ENCODE peak calls at places on chromosome 15, in six cellular contexts. D is esophagus squamous epithelium, O is progenitor cell of endocrine pancreas, J is lower leg skin, H is NCI-H345, C is dorsolateral prefrontal cortex. A is an unnamed sample.

GRCh38 chr15:100879461-100880138 is at the start of gene ALDH1A3:
- DNase-seq in D (no peak), O (no peak), J (no peak), H (no peak), C (no peak), A (peak)

GRCh38 chr15:31476411-31476810 is 149.8 kb downstream of the KLF13 start:
- DNase-seq in D (no peak), O (no peak), J (peak), H (no peak), C (no peak), A (peak)

GRCh38 chr15:89179966-89180875 is 41.2 kb downstream of the RLBP1 start:
- DNase-seq in D (no peak), O (no peak), J (no peak), H (no peak), C (no peak), A (no peak)

GRCh38 chr15:66883322-66883911 is 181.4 kb downstream of the SMAD6 start:
- DNase-seq in D (peak), O (peak), J (peak), H (no peak), C (peak), A (peak)

GRCh38 chr15:84611631-84612030 is 10.8 kb downstream of the ZSCAN2 start:
- DNase-seq in D (no peak), O (no peak), J (no peak), H (no peak), C (no peak), A (no peak)

GRCh38 chr15:65979316-65979715 is 110.0 kb downstream of the RAB11A start:
- DNase-seq in D (no peak), O (no peak), J (no peak), H (no peak), C (no peak), A (peak)

GRCh38 chr15:97979131-97979502 is 18.6 kb downstream of the ARRDC4 start:
- DNase-seq in D (no peak), O (no peak), J (no peak), H (no peak), C (no peak), A (no peak)

GRCh38 chr15:57095896-57096295 is 177.5 kb downstream of the TCF12 start:
- DNase-seq in D (no peak), O (no peak), J (no peak), H (no peak), C (no peak), A (no peak)

GRCh38 chr15:43509002-43509922 is 8.1 kb upstream of the MAP1A start:
- DNase-seq in D (no peak), O (no peak), J (peak), H (peak), C (peak), A (no peak)

GRCh38 chr15:67510597-67511225 is 10.2 kb upstream of the C15orf61 start:
- DNase-seq in D (no peak), O (no peak), J (no peak), H (no peak), C (no peak), A (no peak)

GRCh38 chr15:61379005-61379404 is 149.9 kb upstream of the RORA start:
- DNase-seq in D (no peak), O (no peak), J (no peak), H (no peak), C (no peak), A (no peak)

GRCh38 chr15:74616996-74617395 is 1.4 kb downstream of the CLK3 start:
- DNase-seq in D (no peak), O (no peak), J (no peak), H (no peak), C (no peak), A (no peak)

GRCh38 chr15:23416349-23417276 is 30.4 kb downstream of the GOLGA6L2 start:
- DNase-seq in D (no peak), O (no peak), J (no peak), H (no peak), C (no peak), A (no peak)

GRCh38 chr15:42364529-42364928 is 5.2 kb downstream of the CAPN3 start:
- DNase-seq in D (no peak), O (no peak), J (no peak), H (peak), C (peak), A (no peak)

GRCh38 chr15:78242128-78242527 is 7.8 kb upstream of the ACSBG1 start:
- DNase-seq in D (no peak), O (no peak), J (no peak), H (no peak), C (peak), A (no peak)

GRCh38 chr15:63843901-63844317 is 10.2 kb upstream of the HERC1 start:
- DNase-seq in D (no peak), O (no peak), J (no peak), H (no peak), C (no peak), A (no peak)

GRCh38 chr15:25719101-25719985 is 143.8 kb downstream of the ATP10A start:
- DNase-seq in D (no peak), O (no peak), J (peak), H (no peak), C (no peak), A (no peak)

GRCh38 chr15:73317651-73318462 is 50.9 kb downstream of the HCN4 start:
- DNase-seq in D (no peak), O (no peak), J (peak), H (peak), C (no peak), A (no peak)